ENCODE peak calls at places on chromosomes 2 and 18, in six cellular contexts. One of them, this sample, is unnamed.

GRCh38 chr2:140679752-140680151 is 1451.1 kb downstream of the LRP1B start:
- DNase-seq in upper lobe of left lung: no peak
- DNase-seq in NCI-H460: no peak
- DNase-seq in RPMI7951: no peak
- DNase-seq in fibroblast of pulmonary artery: no peak
- DNase-seq in activated effector memory CD4-positive, alpha-beta T cell treated with Interleukin-2 at 50 U/mL for 16 hours: no peak
- DNase-seq in this sample: no peak

GRCh38 chr2:141844232-141844631 is 286.6 kb downstream of the LRP1B start:
- DNase-seq in upper lobe of left lung: no peak
- DNase-seq in NCI-H460: no peak
- DNase-seq in RPMI7951: no peak
- DNase-seq in activated effector memory CD4-positive, alpha-beta T cell treated with Interleukin-2 at 50 U/mL for 16 hours: no peak
- DNase-seq in fibroblast of pulmonary artery: no peak
- DNase-seq in this sample: no peak

GRCh38 chr2:84991404-84992151 is 20.6 kb downstream of the KCMF1 start:
- DNase-seq in RPMI7951: peak; percentile 81
- DNase-seq in upper lobe of left lung: no peak
- DNase-seq in activated effector memory CD4-positive, alpha-beta T cell treated with Interleukin-2 at 50 U/mL for 16 hours: no peak
- DNase-seq in NCI-H460: no peak
- DNase-seq in fibroblast of pulmonary artery: peak; percentile 63
- DNase-seq in this sample: peak; percentile 72

GRCh38 chr2:120314656-120315366 is 31.1 kb upstream of the INHBB start:
- DNase-seq in activated effector memory CD4-positive, alpha-beta T cell treated with Interleukin-2 at 50 U/mL for 16 hours: no peak
- DNase-seq in upper lobe of left lung: no peak
- DNase-seq in fibroblast of pulmonary artery: peak; percentile 47
- DNase-seq in RPMI7951: peak; percentile 34
- DNase-seq in NCI-H460: no peak
- DNase-seq in this sample: no peak

GRCh38 chr2:158486970-158487325 is 30.2 kb downstream of the PKP4 start:
- DNase-seq in fibroblast of pulmonary artery: peak; percentile 59
- DNase-seq in upper lobe of left lung: no peak
- DNase-seq in RPMI7951: peak; percentile 60
- DNase-seq in activated effector memory CD4-positive, alpha-beta T cell treated with Interleukin-2 at 50 U/mL for 16 hours: no peak
- DNase-seq in NCI-H460: no peak
- DNase-seq in this sample: no peak

GRCh38 chr18:55287935-55288868 is 299.8 kb downstream of the TCF4 start:
- DNase-seq in upper lobe of left lung: no peak
- DNase-seq in NCI-H460: no peak
- DNase-seq in RPMI7951: no peak
- DNase-seq in fibroblast of pulmonary artery: peak; percentile 17
- DNase-seq in activated effector memory CD4-positive, alpha-beta T cell treated with Interleukin-2 at 50 U/mL for 16 hours: no peak
- DNase-seq in this sample: no peak

GRCh38 chr2:3485166-3485565 is 34.2 kb downstream of the ADI1 start:
- DNase-seq in upper lobe of left lung: no peak
- DNase-seq in fibroblast of pulmonary artery: no peak
- DNase-seq in NCI-H460: no peak
- DNase-seq in RPMI7951: no peak
- DNase-seq in activated effector memory CD4-positive, alpha-beta T cell treated with Interleukin-2 at 50 U/mL for 16 hours: no peak
- DNase-seq in this sample: no peak

GRCh38 chr2:73293534-73294171 is at the start of gene EGR4:
- DNase-seq in upper lobe of left lung: peak; percentile 90
- DNase-seq in RPMI7951: peak; percentile 68
- DNase-seq in fibroblast of pulmonary artery: peak; percentile 71
- DNase-seq in activated effector memory CD4-positive, alpha-beta T cell treated with Interleukin-2 at 50 U/mL for 16 hours: peak; percentile 79
- DNase-seq in NCI-H460: peak; percentile 73
- DNase-seq in this sample: peak; percentile 75

GRCh38 chr2:96636772-96637171 is 1.3 kb downstream of the KANSL3 start:
- DNase-seq in upper lobe of left lung: peak; percentile 47
- DNase-seq in activated effector memory CD4-positive, alpha-beta T cell treated with Interleukin-2 at 50 U/mL for 16 hours: no peak
- DNase-seq in fibroblast of pulmonary artery: no peak
- DNase-seq in NCI-H460: no peak
- DNase-seq in RPMI7951: peak; percentile 31
- DNase-seq in this sample: no peak

This sample was measured in COLO829.